ENCODE peak calls at places on chromosomes 16 and 17, in nine cellular contexts. U, A, N, O, I, H, C, D and K are unnamed samples.

GRCh38 chr16:58882292-58882691 is 148.2 kb upstream of the GOT2 start:
- DNase-seq in D (peak; percentile 89), C (no peak), O (no peak), U (no peak), N (no peak), I (no peak), H (no peak), A (no peak), K (no peak)

GRCh38 chr17:81817758-81818147 is 13.8 kb downstream of the GCGR start:
- DNase-seq in D (no peak), C (no peak), U (no peak), A (no peak), H (no peak), I (no peak), N (no peak), O (no peak), K (no peak)

GRCh38 chr17:82094931-82095776 is 2.9 kb downstream of the FASN start:
- DNase-seq in H (no peak), C (no peak), U (no peak), I (no peak), A (no peak), O (no peak), N (no peak), D (no peak), K (no peak)

GRCh38 chr17:72887917-72888316 is 204.6 kb downstream of the SLC39A11 start:
- DNase-seq in O (no peak), I (no peak), U (no peak), D (no peak), N (no peak), H (no peak), A (no peak), C (no peak), K (no peak)

GRCh38 chr17:75731716-75732498 is 10.6 kb downstream of the ITGB4 start:
- DNase-seq in C (no peak), U (no peak), O (no peak), I (no peak), N (no peak), A (no peak), H (no peak), D (no peak), K (no peak)

GRCh38 chr17:81188491-81188840 is 22.4 kb upstream of the AATK start:
- DNase-seq in U (no peak), D (no peak), C (no peak), I (no peak), O (no peak), H (no peak), N (no peak), A (no peak), K (no peak)

GRCh38 chr16:79360267-79360666 is 240.3 kb downstream of the MAF start:
- DNase-seq in N (no peak), O (no peak), H (no peak), C (no peak), D (no peak), A (no peak), I (no peak), U (no peak), K (no peak)

GRCh38 chr16:83715217-83715920 is 92.4 kb upstream of the HSBP1 start:
- DNase-seq in D (no peak), A (no peak), H (no peak), U (no peak), I (no peak), O (peak; percentile 77), C (no peak), N (no peak), K (peak; percentile 94)

GRCh38 chr16:67878232-67878631 is 5.4 kb downstream of the EDC4 start:
- DNase-seq in N (no peak), C (no peak), D (no peak), A (no peak), I (no peak), O (no peak), U (no peak), H (no peak), K (no peak)

GRCh38 chr16:82082097-82082496 is 47.0 kb downstream of the HSD17B2 start:
- DNase-seq in N (no peak), O (no peak), U (no peak), D (no peak), H (no peak), C (no peak), I (no peak), A (no peak), K (no peak)

GRCh38 chr17:72353502-72353901 is 232.7 kb downstream of the SOX9 start:
- DNase-seq in U (no peak), D (no peak), O (peak; percentile 14), N (no peak), A (no peak), H (no peak), C (no peak), I (no peak), K (no peak)

GRCh38 chr17:21540502-21540901 is 151.8 kb upstream of the KCNJ18 start:
- DNase-seq in U (no peak), C (no peak), I (no peak), N (no peak), H (no peak), A (no peak), D (no peak), O (no peak), K (no peak)

GRCh38 chr16:28623172-28623711 is 13.4 kb upstream of the SULT1A1 start:
- DNase-seq in I (no peak), O (peak; percentile 88), N (peak; percentile 39), D (peak; percentile 60), U (peak; percentile 18), A (no peak), H (peak; percentile 20), C (no peak), K (peak; percentile 77)

GRCh38 chr17:83191388-83192160 is 112.2 kb downstream of the METRNL start:
- DNase-seq in A (no peak), H (no peak), U (no peak), C (no peak), N (no peak), O (no peak), D (no peak), I (no peak), K (no peak)

GRCh38 chr16:86799367-86799766 is 221.0 kb downstream of the FOXL1 start:
- DNase-seq in N (no peak), I (no peak), H (no peak), O (no peak), U (no peak), D (no peak), A (no peak), C (no peak), K (no peak)

GRCh38 chr16:70760221-70760620 is 40.7 kb downstream of the VAC14 start:
- DNase-seq in I (no peak), C (no peak), U (peak; percentile 26), N (no peak), A (no peak), H (no peak), D (no peak), O (no peak), K (no peak)

GRCh38 chr17:42248351-42249179 is 27.6 kb downstream of the STAT5B start:
- DNase-seq in H (peak; percentile 99), D (peak; percentile 97), O (no peak), I (peak; percentile 97), U (peak; percentile 80), C (no peak), N (peak; percentile 36), A (peak; percentile 67), K (peak; percentile 52)